ENCODE peak calls at places on chromosome 16, in seven cellular contexts. U is HepG2, L is SK-N-SH, S is H1, F is GM12878, G is K562, Z is GM12892. Y is an unnamed sample.

GRCh38 chr16:23452572-23453337 is at the start of gene COG7:
- DNase-seq in U (peak), L (peak), S (peak), F (peak), G (peak), Z (peak), Y (peak)

GRCh38 chr16:27437946-27438345 is 36.0 kb downstream of the IL21R start:
- DNase-seq in U (no peak), L (peak), S (no peak), F (no peak), G (no peak), Z (no peak), Y (no peak)

GRCh38 chr16:27564226-27564625 is 14.3 kb downstream of the KATNIP start:
- DNase-seq in U (no peak), L (peak), S (no peak), F (no peak), G (no peak), Z (no peak), Y (no peak)

GRCh38 chr16:84190731-84191388 is at the start of gene ADAD2:
- DNase-seq in U (no peak), L (peak), S (peak), F (no peak), G (peak), Z (no peak), Y (no peak)

GRCh38 chr16:19304670-19305240 is 19.2 kb downstream of the CLEC19A start:
- DNase-seq in U (no peak), L (no peak), S (no peak), F (no peak), G (peak), Z (no peak), Y (no peak)

GRCh38 chr16:55873122-55873521 is 2.1 kb downstream of the CES5A start:
- DNase-seq in U (no peak), L (no peak), S (no peak), F (no peak), G (no peak), Z (no peak), Y (no peak)

GRCh38 chr16:57109500-57110105 is 17.2 kb downstream of the CPNE2 start:
- DNase-seq in U (no peak), L (no peak), S (no peak), F (no peak), G (no peak), Z (no peak), Y (no peak)

GRCh38 chr16:59905628-59906027 is 1171.5 kb upstream of the GOT2 start:
- DNase-seq in U (no peak), L (no peak), S (no peak), F (no peak), G (no peak), Z (no peak), Y (no peak)

GRCh38 chr16:86508947-86509758 is 1.2 kb upstream of the FOXF1 start:
- DNase-seq in U (no peak), L (no peak), S (no peak), F (no peak), G (no peak), Z (no peak), Y (no peak)

GRCh38 chr16:67883872-67884261 is 818 bp upstream of the NRN1L start:
- DNase-seq in U (peak), L (peak), S (no peak), F (no peak), G (peak), Z (peak), Y (peak)

GRCh38 chr16:54519161-54519685 is 232.6 kb upstream of the IRX3 start:
- DNase-seq in U (no peak), L (no peak), S (no peak), F (no peak), G (no peak), Z (no peak), Y (no peak)

GRCh38 chr16:26752166-26752565 is 314.6 kb upstream of the C16orf82 start:
- DNase-seq in U (no peak), L (no peak), S (no peak), F (no peak), G (no peak), Z (no peak), Y (no peak)

GRCh38 chr16:15770512-15770911 is 86.3 kb downstream of the MYH11 start:
- DNase-seq in U (no peak), L (no peak), S (no peak), F (no peak), G (no peak), Z (no peak), Y (no peak)

GRCh38 chr16:12420661-12421209 is 383.0 kb downstream of the CPPED1 start:
- DNase-seq in U (no peak), L (no peak), S (no peak), F (no peak), G (peak), Z (no peak), Y (no peak)

GRCh38 chr16:57759541-57760356 is 24.2 kb downstream of the KATNB1 start:
- DNase-seq in U (no peak), L (no peak), S (no peak), F (no peak), G (no peak), Z (no peak), Y (no peak)

GRCh38 chr16:81405702-81406113 is 38.9 kb upstream of the CMIP start:
- DNase-seq in U (peak), L (no peak), S (peak), F (no peak), G (peak), Z (no peak), Y (no peak)
- TF ChIP-seq POLR2AphosphoS5 in U (no peak), L (no peak), S (no peak), F (no peak), G (no peak), Z (no peak), Y (no peak)

GRCh38 chr16:89561195-89562026 is 929 bp downstream of the RPL13 start:
- DNase-seq in U (no peak), L (no peak), S (no peak), F (no peak), G (peak), Z (no peak), Y (no peak)
- TF ChIP-seq TAF1 in U (no peak), L (no peak), S (no peak), F (no peak), G (peak), Z (no peak), Y (no peak)

GRCh38 chr16:75000481-75001081 is 1.8 kb downstream of the ZNRF1 start:
- DNase-seq in U (no peak), L (peak), S (no peak), F (no peak), G (no peak), Z (no peak), Y (no peak)

GRCh38 chr16:74999683-75000480 is 1.1 kb downstream of the ZNRF1 start:
- DNase-seq in U (peak), L (peak), S (no peak), F (no peak), G (peak), Z (peak), Y (peak)

GRCh38 chr16:74999208-74999682 is 421 bp downstream of the ZNRF1 start:
- DNase-seq in U (no peak), L (no peak), S (no peak), F (no peak), G (peak), Z (peak), Y (peak)

GRCh38 chr16:74997042-74997491 is 1.8 kb upstream of the ZNRF1 start:
- DNase-seq in U (peak), L (no peak), S (no peak), F (no peak), G (no peak), Z (no peak), Y (no peak)

DNA sequence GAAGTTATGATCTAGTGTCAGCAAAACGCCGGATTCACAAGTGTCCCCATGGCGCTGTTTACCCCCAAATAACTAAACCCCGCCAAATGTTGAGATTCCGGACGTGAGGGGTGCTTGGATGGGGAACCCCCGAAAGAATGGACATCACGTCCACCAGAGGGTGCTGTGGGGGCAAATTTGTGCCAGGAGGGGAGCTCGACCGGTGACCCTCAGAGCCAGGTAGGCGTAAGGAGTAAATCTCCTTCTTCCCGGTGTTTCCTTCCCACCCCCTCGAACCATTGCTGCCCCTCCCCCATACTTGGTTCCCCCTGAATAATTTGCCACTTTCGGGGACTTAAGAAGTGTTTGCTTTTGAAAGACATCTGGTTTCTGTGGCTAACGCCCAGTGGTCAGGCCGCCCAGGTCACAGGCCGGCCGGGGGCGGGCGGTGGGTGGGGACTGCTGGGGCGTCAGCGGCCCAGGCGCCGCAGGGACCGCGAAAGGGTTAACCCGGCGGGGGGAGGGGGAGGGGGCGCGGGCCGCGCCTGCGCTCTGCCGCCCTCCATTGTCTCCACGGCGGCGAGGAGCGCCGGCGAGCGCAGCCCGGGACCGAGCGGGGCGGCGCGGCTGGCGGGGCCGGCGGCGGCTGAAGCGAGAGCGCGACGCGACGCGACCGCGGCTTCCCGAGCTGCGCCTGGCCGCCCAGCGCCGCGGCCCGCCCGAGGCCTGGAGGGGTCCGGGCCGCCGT is at the start of gene ZNRF1:
- DNase-seq in U (peak), L (peak), S (peak), F (peak), G (peak), Z (peak), Y (peak)
- TF ChIP-seq POLR2AphosphoS5 in U (peak), L (peak), S (peak), F (no peak), G (peak), Z (no peak), Y (no peak)

DNA sequence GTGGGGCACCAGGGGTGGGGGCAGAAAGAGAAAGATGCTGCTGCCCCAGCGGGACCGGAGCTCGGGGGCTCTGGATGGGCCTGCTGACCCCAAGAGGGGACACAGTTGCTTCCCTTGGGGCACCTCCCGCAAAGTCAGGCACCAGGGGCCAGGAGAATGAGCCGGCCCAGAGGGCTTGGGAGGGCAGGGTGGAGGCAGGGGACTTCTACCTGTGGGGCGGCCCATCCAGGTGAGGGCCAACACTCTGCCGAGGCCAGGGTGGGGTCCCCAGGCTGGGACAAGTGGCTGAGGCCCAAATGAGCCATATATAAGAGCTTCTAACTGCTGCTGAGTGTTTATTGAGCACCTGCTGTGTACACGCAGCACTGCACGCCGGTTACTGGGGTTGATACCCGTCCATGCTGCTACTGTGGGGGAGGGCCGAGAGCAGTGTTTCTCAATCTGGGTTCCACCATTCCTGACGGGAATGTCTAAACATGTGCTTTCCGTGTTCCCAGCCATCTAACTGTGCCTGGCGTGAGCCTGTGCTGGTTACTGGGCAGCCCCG is 211.7 kb upstream of the GSE1 start:
- DNase-seq in U (no peak), L (no peak), S (no peak), F (no peak), G (no peak), Z (no peak), Y (no peak)
- TF ChIP-seq TAF1 in U (no peak), L (no peak), S (no peak), F (no peak), G (no peak), Z (no peak), Y (no peak)

DNA sequence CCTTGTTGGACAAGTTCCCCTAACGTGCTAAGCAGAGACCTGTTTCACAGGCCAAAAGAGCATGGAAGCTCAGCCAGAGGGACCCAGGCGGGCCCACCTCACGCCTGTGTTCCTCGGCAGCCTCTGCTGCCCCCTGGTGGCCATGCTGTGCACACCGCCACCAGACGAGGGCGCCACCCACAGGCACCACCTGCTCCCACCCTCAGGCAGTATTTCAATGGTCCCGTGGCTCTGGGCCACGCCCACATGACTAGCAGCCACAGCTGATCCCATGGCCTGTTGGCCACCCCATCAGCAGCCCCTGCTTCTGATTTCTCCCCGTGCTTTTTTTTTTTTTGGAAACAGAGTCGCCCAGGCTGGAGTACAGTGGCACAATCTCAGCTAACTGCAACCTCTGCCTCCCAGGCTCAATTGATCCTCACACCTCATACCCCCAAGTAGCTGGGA is 18.9 kb downstream of the MPG start:
- DNase-seq in U (peak), L (peak), S (peak), F (peak), G (peak), Z (peak), Y (peak)
- TF ChIP-seq POLR2AphosphoS5 in U (no peak), L (no peak), S (peak), F (no peak), G (peak), Z (no peak), Y (no peak)

GRCh38 chr16:78140818-78141466 is 41.5 kb downstream of the WWOX start:
- DNase-seq in U (peak), L (no peak), S (no peak), F (no peak), G (no peak), Z (no peak), Y (no peak)

GRCh38 chr16:78137179-78137578 is 37.7 kb downstream of the WWOX start:
- DNase-seq in U (no peak), L (no peak), S (no peak), F (no peak), G (no peak), Z (no peak), Y (no peak)

GRCh38 chr16:78133919-78134318 is 34.5 kb downstream of the WWOX start:
- DNase-seq in U (peak), L (no peak), S (no peak), F (no peak), G (no peak), Z (no peak), Y (no peak)

GRCh38 chr16:78134944-78135619 is 35.6 kb downstream of the WWOX start:
- DNase-seq in U (peak), L (no peak), S (no peak), F (no peak), G (no peak), Z (no peak), Y (no peak)

GRCh38 chr16:78137782-78138616 is 38.5 kb downstream of the WWOX start:
- DNase-seq in U (no peak), L (no peak), S (no peak), F (no peak), G (no peak), Z (no peak), Y (peak)
- TF ChIP-seq TAF1 in U (no peak), L (no peak), S (no peak), F (no peak), G (no peak), Z (no peak), Y (no peak)

GRCh38 chr16:89031715-89032659 is 55.0 kb upstream of the CBFA2T3 start:
- DNase-seq in U (no peak), L (no peak), S (no peak), F (peak), G (no peak), Z (no peak), Y (no peak)
- TF ChIP-seq POLR2AphosphoS5 in U (no peak), L (no peak), S (no peak), F (no peak), G (no peak), Z (no peak), Y (no peak)

DNA sequence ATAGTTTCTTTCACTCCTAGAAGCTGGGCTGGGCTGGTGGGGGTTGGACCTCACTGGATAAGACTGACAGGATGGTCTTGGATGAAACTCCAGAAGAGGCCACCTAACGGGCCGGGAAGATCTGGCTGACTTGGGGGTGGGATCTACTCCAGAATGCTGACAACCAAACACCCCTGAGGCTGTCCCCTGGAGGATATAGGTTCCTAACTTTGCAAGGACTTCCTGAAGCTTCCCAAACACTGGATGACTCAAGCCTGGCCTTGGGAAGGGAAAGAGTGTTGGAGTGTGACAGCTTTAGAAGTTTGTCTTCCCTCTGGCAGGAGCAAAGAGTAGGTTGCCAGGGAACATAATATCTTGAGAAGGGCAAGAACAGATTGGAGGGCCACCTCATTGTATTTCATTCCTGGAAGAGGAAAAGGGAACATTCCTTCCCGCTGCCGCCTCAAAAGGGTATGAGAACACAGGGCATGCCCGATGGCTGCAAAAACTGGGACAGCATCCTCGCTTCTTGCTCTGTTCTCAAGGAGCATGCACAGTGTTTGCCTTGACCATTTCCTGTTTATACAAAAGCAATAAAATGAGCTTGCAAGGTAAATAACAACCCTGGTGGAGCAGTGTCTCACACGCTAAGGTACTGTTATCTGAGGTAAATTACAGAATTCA is 6.8 kb upstream of the CYB5B start:
- DNase-seq in U (peak), L (no peak), S (no peak), F (no peak), G (no peak), Z (no peak), Y (no peak)
- TF ChIP-seq TAF1 in U (peak), L (no peak), S (no peak), F (no peak), G (no peak), Z (no peak), Y (no peak)

GRCh38 chr16:89265647-89266046 is 48.1 kb downstream of the ZNF778 start:
- DNase-seq in U (no peak), L (no peak), S (no peak), F (no peak), G (no peak), Z (no peak), Y (no peak)
- TF ChIP-seq POLR2AphosphoS5 in U (no peak), L (no peak), S (peak), F (no peak), G (no peak), Z (no peak), Y (no peak)

GRCh38 chr16:79158337-79158736 is 442.2 kb downstream of the MAF start:
- DNase-seq in U (no peak), L (no peak), S (no peak), F (no peak), G (no peak), Z (no peak), Y (no peak)
- TF ChIP-seq TAF1 in U (no peak), L (no peak), S (no peak), F (no peak), G (no peak), Z (no peak), Y (no peak)

Y was measured in GM12891.